ENCODE peak calls at places on chromosomes 2 and 18, in nine cellular contexts. D is IMR-90, C is pancreas, S is choroid plexus epithelial cell, U is A549, Z is epithelial cell of esophagus, V is astrocyte of the spinal cord, Y is heart right ventricle, T is HCT116. N is an unnamed sample.

GRCh38 chr18:26386421-26386820 is 160.2 kb downstream of the TAF4B start:
- DNase-seq in Y (no peak), D (no peak), C (no peak), S (peak; percentile 71), Z (no peak), V (peak; percentile 64), U (no peak), T (no peak), N (no peak)

GRCh38 chr2:101300164-101300563 is 8.3 kb downstream of the RNF149 start:
- DNase-seq in U (no peak), C (no peak), Y (no peak), T (no peak), S (no peak), V (no peak), D (no peak), Z (no peak), N (no peak)

GRCh38 chr2:150369862-150370261 is 117.6 kb downstream of the RND3 start:
- DNase-seq in Y (no peak), C (no peak), S (no peak), Z (no peak), T (no peak), U (no peak), D (no peak), V (no peak), N (no peak)

GRCh38 chr2:184685999-184686841 is 87.9 kb downstream of the ZNF804A start:
- DNase-seq in D (no peak), Y (no peak), T (no peak), Z (peak; percentile 76), S (peak; percentile 17), U (no peak), V (peak; percentile 5), C (no peak), N (peak; percentile 30)

GRCh38 chr2:229270551-229271410 is at the start of gene PID1:
- DNase-seq in Z (peak; percentile 67), D (peak; percentile 5), V (peak; percentile 42), T (no peak), Y (peak; percentile 48), S (peak; percentile 61), C (peak; percentile 16), U (peak; percentile 21), N (peak; percentile 6)

GRCh38 chr2:209236369-209236768 is 187.5 kb upstream of the MAP2 start:
- DNase-seq in C (no peak), V (no peak), U (no peak), T (no peak), S (no peak), Z (peak; percentile 3), Y (no peak), D (no peak), N (no peak)

GRCh38 chr2:187407407-187408084 is 40.5 kb downstream of the CALCRL start:
- DNase-seq in T (no peak), D (no peak), Y (no peak), Z (no peak), U (no peak), S (no peak), V (no peak), C (no peak), N (no peak)

GRCh38 chr2:86764661-86765307 is 25.9 kb downstream of the CD8A start:
- DNase-seq in Z (peak; percentile 61), T (peak; percentile 37), V (peak; percentile 48), C (no peak), D (peak; percentile 49), U (peak; percentile 55), Y (no peak), S (peak; percentile 75), N (peak; percentile 52)

GRCh38 chr2:116499389-116499788 is 1315.1 kb upstream of the DDX18 start:
- DNase-seq in S (no peak), D (no peak), Z (no peak), C (no peak), Y (no peak), V (no peak), U (no peak), T (no peak), N (no peak)

GRCh38 chr2:64975232-64975791 is 13.9 kb upstream of the SLC1A4 start:
- DNase-seq in C (no peak), D (peak; percentile 84), U (peak; percentile 66), Y (peak; percentile 70), S (peak; percentile 57), T (peak; percentile 40), V (peak; percentile 56), Z (peak; percentile 76), N (peak; percentile 47)

GRCh38 chr2:163664610-163665009 is 71.2 kb downstream of the FIGN start:
- DNase-seq in U (no peak), C (no peak), T (no peak), Z (peak; percentile 27), V (peak; percentile 78), D (peak; percentile 83), Y (no peak), S (peak; percentile 92), N (peak; percentile 51)

GRCh38 chr2:73402386-73403103 is 16.9 kb downstream of the ALMS1 start:
- DNase-seq in S (no peak), V (no peak), D (no peak), Y (no peak), U (no peak), C (no peak), Z (no peak), T (no peak), N (no peak)

GRCh38 chr2:234494361-234495075 is 2.4 kb downstream of the ARL4C start:
- DNase-seq in Y (no peak), Z (peak; percentile 71), V (peak; percentile 73), U (peak; percentile 49), D (peak; percentile 66), C (no peak), T (no peak), S (peak; percentile 21), N (peak; percentile 70)

GRCh38 chr18:9285604-9286003 is 49.0 kb upstream of the TWSG1 start:
- DNase-seq in Y (no peak), C (no peak), Z (peak; percentile 77), T (no peak), V (no peak), D (no peak), U (no peak), S (no peak), N (peak; percentile 66)

GRCh38 chr18:35740616-35741015 is 159.1 kb downstream of the GALNT1 start:
- DNase-seq in U (no peak), T (no peak), C (no peak), S (peak; percentile 34), D (no peak), Z (no peak), V (no peak), Y (no peak), N (no peak)

GRCh38 chr2:183037281-183037659 is 987 bp downstream of the NCKAP1 start:
- DNase-seq in T (peak; percentile 31), Z (peak; percentile 79), C (no peak), U (no peak), V (peak; percentile 59), Y (no peak), D (peak; percentile 47), S (peak; percentile 61), N (peak; percentile 77)

DNA sequence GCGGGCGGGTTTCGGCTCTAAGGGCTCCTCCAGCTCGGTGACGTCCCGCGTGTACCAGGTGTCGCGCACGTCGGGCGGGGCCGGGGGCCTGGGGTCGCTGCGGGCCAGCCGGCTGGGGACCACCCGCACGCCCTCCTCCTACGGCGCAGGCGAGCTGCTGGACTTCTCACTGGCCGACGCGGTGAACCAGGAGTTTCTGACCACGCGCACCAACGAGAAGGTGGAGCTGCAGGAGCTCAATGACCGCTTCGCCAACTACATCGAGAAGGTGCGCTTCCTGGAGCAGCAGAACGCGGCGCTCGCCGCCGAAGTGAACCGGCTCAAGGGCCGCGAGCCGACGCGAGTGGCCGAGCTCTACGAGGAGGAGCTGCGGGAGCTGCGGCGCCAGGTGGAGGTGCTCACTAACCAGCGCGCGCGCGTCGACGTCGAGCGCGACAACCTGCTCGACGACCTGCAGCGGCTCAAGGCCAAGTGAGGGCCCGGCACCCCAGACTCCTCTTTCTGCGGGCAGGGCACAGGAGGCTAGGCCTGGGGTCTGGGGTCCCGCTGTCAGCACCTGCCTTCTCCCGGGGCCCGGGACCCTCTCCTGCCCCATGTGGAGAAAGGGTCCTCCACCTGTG is 503 bp downstream of the DES start:
- DNase-seq in S (peak; percentile 40), Y (no peak), V (no peak), C (no peak), U (no peak), T (no peak), Z (peak; percentile 11), D (no peak), N (no peak)
- TF ChIP-seq CTCF in S (peak; percentile 13), Y (no peak), V (peak; percentile 6), C (no peak), U (no peak), T (no peak), Z (no peak), D (no peak), N (no peak)

GRCh38 chr18:74171910-74172606 is 23.7 kb downstream of the TIMM21 start:
- DNase-seq in U (no peak), C (no peak), T (no peak), D (no peak), V (no peak), Y (no peak), S (peak; percentile 24), Z (no peak), N (no peak)

GRCh38 chr18:74173434-74173750 is 25.1 kb downstream of the TIMM21 start:
- DNase-seq in U (no peak), Z (no peak), C (no peak), V (no peak), S (no peak), D (no peak), T (no peak), Y (no peak), N (no peak)

GRCh38 chr18:74175658-74176057 is 27.3 kb downstream of the TIMM21 start:
- DNase-seq in S (no peak), C (no peak), U (no peak), V (no peak), Z (no peak), D (no peak), T (no peak), Y (no peak), N (no peak)

GRCh38 chr18:74172697-74173433 is 24.5 kb downstream of the TIMM21 start:
- DNase-seq in V (no peak), C (no peak), D (no peak), S (no peak), U (no peak), Z (no peak), Y (no peak), T (no peak), N (no peak)
- H3K4me3 ChIP-seq in V (no peak overlapping the region), C (no peak overlapping the region), D (no peak overlapping the region), S (no peak overlapping the region), U (peak overlapping the region; percentile 35), Z (no peak overlapping the region), Y (no peak overlapping the region), T (no peak overlapping the region), N (no peak overlapping the region)

GRCh38 chr2:203376173-203376572 is 48.0 kb downstream of the ABI2 start:
- DNase-seq in D (no peak), V (no peak), U (no peak), S (no peak), Y (no peak), C (no peak), T (no peak), Z (no peak), N (no peak)
- TF ChIP-seq CTCF in D (no peak), V (no peak), U (peak; percentile 10), S (peak; percentile 22), Y (no peak), C (no peak), T (no peak), Z (no peak), N (no peak)

DNA sequence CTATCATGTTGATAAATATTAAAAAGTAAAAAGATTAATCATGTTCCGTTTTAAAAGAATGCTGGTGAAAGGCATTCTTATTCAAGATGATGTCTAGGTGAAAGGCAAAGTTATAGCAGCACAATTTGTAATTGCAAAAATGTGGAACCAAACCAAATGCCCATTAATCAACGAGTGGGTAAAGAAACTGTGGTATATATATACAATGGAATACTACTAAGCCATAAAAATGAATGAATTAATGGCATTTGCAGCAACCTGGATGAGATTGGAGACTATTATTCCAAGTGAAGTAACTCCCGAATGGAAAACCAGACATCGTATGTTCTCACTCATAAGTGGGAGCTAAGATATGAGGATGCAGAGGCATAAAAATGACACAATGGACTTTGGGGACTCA is 286.4 kb downstream of the ARHGAP15 start:
- DNase-seq in Z (no peak), D (no peak), Y (no peak), U (no peak), T (no peak), V (no peak), C (no peak), S (no peak), N (no peak)
- H3K4me3 ChIP-seq in Z (no peak overlapping the region), D (no peak overlapping the region), Y (no peak overlapping the region), U (no peak overlapping the region), T (no peak overlapping the region), V (no peak overlapping the region), C (no peak overlapping the region), S (no peak overlapping the region), N (no peak overlapping the region)